ENCODE peak calls at places on chromosomes 3 and 15, in four cellular contexts. Y is ovary, W is transverse colon, R is spleen. M is an unnamed sample.
A peak's percentile ranks its signal among the peaks of the same experiment; 100 is the strongest.

GRCh38 chr3:87041191-87041590 is 50.2 kb upstream of the VGLL3 start:
- DNase-seq in Y (no peak), W (no peak), R (no peak), M (no peak)

GRCh38 chr15:48112242-48112641 is 8.5 kb upstream of the SLC24A5 start:
- DNase-seq in Y (no peak), W (no peak), R (no peak), M (no peak)

GRCh38 chr3:122621112-122621511 is 43.7 kb downstream of the PARP15 start:
- DNase-seq in Y (no peak), W (no peak), R (no peak), M (no peak)

GRCh38 chr3:133914839-133915600 is 19.3 kb upstream of the RAB6B start:
- DNase-seq in Y (no peak), W (no peak), R (no peak), M (no peak)

GRCh38 chr3:44883213-44883955 is 9.0 kb downstream of the TGM4 start:
- DNase-seq in Y (no peak), W (no peak), R (no peak), M (no peak)

GRCh38 chr3:154904328-154904727 is 175.8 kb upstream of the MME start:
- DNase-seq in Y (no peak), W (no peak), R (no peak), M (no peak)

GRCh38 chr3:114453296-114453888 is 159.6 kb downstream of the TIGIT start:
- DNase-seq in Y (no peak), W (no peak), R (no peak), M (no peak)

GRCh38 chr3:128094295-128095151 is 29.1 kb downstream of the RUVBL1 start:
- DNase-seq in Y (no peak), W (no peak), R (no peak), M (no peak)

GRCh38 chr3:105842943-105843342 is 25.9 kb downstream of the CBLB start:
- DNase-seq in Y (no peak), W (no peak), R (no peak), M (no peak)

GRCh38 chr3:14306167-14306566 is 96.2 kb upstream of the SLC6A6 start:
- DNase-seq in Y (no peak), W (no peak), R (no peak), M (no peak)

GRCh38 chr3:142150271-142150670 is 927 bp upstream of the TFDP2 start:
- DNase-seq in Y (no peak), W (no peak), R (no peak), M (no peak)

GRCh38 chr3:45575491-45575923 is 19.0 kb upstream of the LIMD1 start:
- DNase-seq in Y (no peak), W (no peak), R (no peak), M (no peak)

GRCh38 chr3:74393426-74393825 is 221.0 kb downstream of the CNTN3 start:
- DNase-seq in Y (no peak), W (no peak), R (no peak), M (no peak)

GRCh38 chr3:141228385-141228784 is 3.2 kb upstream of the PXYLP1 start:
- DNase-seq in Y (no peak), W (no peak), R (no peak), M (no peak)

GRCh38 chr3:132255041-132255745 is 62.0 kb upstream of the ACP3 start:
- DNase-seq in Y (no peak), W (no peak), R (no peak), M (no peak)

GRCh38 chr3:126961191-126961790 is 21.6 kb upstream of the PLXNA1 start:
- DNase-seq in Y (peak; percentile 69), W (peak; percentile 43), R (peak; percentile 86), M (no peak)

GRCh38 chr3:188431553-188431952 is 277.6 kb downstream of the LPP start:
- DNase-seq in Y (no peak), W (no peak), R (no peak), M (no peak)

GRCh38 chr15:88246666-88247446 is 9.7 kb downstream of the NTRK3 start:
- DNase-seq in Y (peak; percentile 70), W (peak; percentile 67), R (peak; percentile 93), M (peak; percentile 80)

GRCh38 chr3:13215940-13216546 is 142.8 kb upstream of the IQSEC1 start:
- DNase-seq in Y (no peak), W (no peak), R (no peak), M (no peak)

GRCh38 chr15:77821188-77821958 is 188.7 kb upstream of the LINGO1 start:
- DNase-seq in Y (no peak), W (peak; percentile 46), R (no peak), M (peak; percentile 85)

GRCh38 chr15:48556159-48556897 is 89.2 kb downstream of the FBN1 start:
- DNase-seq in Y (no peak), W (no peak), R (no peak), M (no peak)

GRCh38 chr3:49900491-49901153 is 3.1 kb downstream of the MST1R start:
- DNase-seq in Y (no peak), W (peak; percentile 90), R (no peak), M (no peak)

GRCh38 chr15:77657629-77658238 is 25.0 kb upstream of the LINGO1 start:
- DNase-seq in Y (no peak), W (no peak), R (no peak), M (no peak)

GRCh38 chr15:95259513-95259912 is 1028.2 kb downstream of the MCTP2 start:
- DNase-seq in Y (peak; percentile 83), W (peak; percentile 49), R (no peak), M (peak; percentile 49)

GRCh38 chr15:31083394-31083790 is 18.1 kb downstream of the TRPM1 start:
- DNase-seq in Y (no peak), W (peak; percentile 51), R (no peak), M (no peak)

GRCh38 chr15:72339777-72340177 is 19.8 kb upstream of the CELF6 start:
- DNase-seq in Y (no peak), W (no peak), R (no peak), M (peak; percentile 59)

GRCh38 chr3:64131755-64132154 is 93.5 kb downstream of the PRICKLE2 start:
- DNase-seq in Y (no peak), W (no peak), R (no peak), M (no peak)

GRCh38 chr3:159852821-159853505 is 135.7 kb upstream of the IL12A start:
- DNase-seq in Y (peak; percentile 16), W (no peak), R (peak; percentile 81), M (peak; percentile 63)

GRCh38 chr15:36585774-36586173 is 6.3 kb downstream of the CDIN1 start:
- DNase-seq in Y (no peak), W (no peak), R (no peak), M (no peak)

GRCh38 chr3:64440498-64440897 is 215.2 kb upstream of the PRICKLE2 start:
- DNase-seq in Y (peak; percentile 71), W (no peak), R (no peak), M (no peak)

GRCh38 chr3:73029321-73029796 is 32.1 kb upstream of the EBLN2 start:
- DNase-seq in Y (no peak), W (no peak), R (no peak), M (no peak)

GRCh38 chr15:57640935-57641682 is 49.4 kb downstream of the MYZAP start:
- DNase-seq in Y (no peak), W (no peak), R (no peak), M (no peak)

GRCh38 chr15:71921191-71921590 is 110.8 kb downstream of the NR2E3 start:
- DNase-seq in Y (no peak), W (no peak), R (no peak), M (no peak)

GRCh38 chr15:40731034-40731433 is 24.0 kb downstream of the RMDN3 start:
- DNase-seq in Y (no peak), W (no peak), R (no peak), M (no peak)

GRCh38 chr3:16177962-16178627 is 3.6 kb downstream of the GALNT15 start:
- DNase-seq in Y (peak; percentile 88), W (peak; percentile 79), R (peak; percentile 90), M (peak; percentile 89)

GRCh38 chr3:119859728-119860127 is 77.8 kb downstream of the NR1I2 start:
- DNase-seq in Y (no peak), W (no peak), R (no peak), M (no peak)

GRCh38 chr3:119856695-119857094 is 74.8 kb downstream of the NR1I2 start:
- DNase-seq in Y (no peak), W (no peak), R (no peak), M (no peak)

GRCh38 chr3:119858957-119859356 is 77.1 kb downstream of the NR1I2 start:
- DNase-seq in Y (no peak), W (no peak), R (no peak), M (no peak)

GRCh38 chr3:119861681-119862080 is 79.8 kb downstream of the NR1I2 start:
- DNase-seq in Y (no peak), W (no peak), R (no peak), M (no peak)
- H3K27ac ChIP-seq in Y (no peak overlapping the region), W (no peak overlapping the region), R (no peak overlapping the region), M (no peak overlapping the region)

DNA sequence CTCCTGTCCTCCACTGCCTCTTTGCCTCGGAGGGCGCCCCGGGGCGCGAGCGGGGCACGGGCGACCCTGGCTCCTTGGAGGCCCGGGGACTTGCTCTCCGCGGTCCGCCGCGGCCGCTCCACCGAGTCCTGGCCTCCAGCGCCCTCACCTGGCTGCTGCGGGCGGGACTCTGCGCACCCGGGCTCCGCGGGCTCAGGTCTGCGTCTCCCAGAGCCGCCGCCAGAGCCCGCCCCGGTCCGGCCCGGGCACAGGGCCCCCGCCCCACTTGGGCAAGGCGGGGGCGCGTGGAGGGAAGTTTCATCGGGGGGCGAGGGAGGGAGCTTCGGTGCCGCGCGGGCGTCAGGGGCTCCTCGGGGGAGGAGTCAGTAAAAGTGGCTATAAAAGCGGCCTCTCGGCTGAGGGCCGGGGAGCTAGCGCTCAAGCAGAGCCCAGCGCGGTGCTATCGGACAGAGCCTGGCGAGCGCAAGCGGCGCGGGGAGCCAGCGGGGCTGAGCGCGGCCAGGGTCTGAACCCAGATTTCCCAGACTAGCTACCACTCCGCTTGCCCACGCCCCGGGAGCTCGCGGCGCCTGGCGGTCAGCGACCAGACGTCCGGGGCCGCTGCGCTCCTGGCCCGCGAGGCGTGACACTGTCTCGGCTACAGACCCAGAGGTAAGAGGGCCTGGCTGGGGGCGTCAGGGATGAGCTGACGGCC is at the start of gene CEMIP:
- DNase-seq in Y (peak; percentile 74), W (peak; percentile 82), R (peak; percentile 85), M (peak; percentile 83)
- TF ChIP-seq CTCF in Y (peak; percentile 69), W (peak; percentile 70), R (peak; percentile 61), M (peak; percentile 67)

GRCh38 chr15:89797678-89798201 is 16.9 kb downstream of the ANPEP start:
- DNase-seq in Y (no peak), W (no peak), R (peak; percentile 34), M (no peak)

GRCh38 chr15:89799925-89800500 is 14.6 kb downstream of the ANPEP start:
- DNase-seq in Y (no peak), W (no peak), R (no peak), M (no peak)

GRCh38 chr15:89801471-89802205 is 13.0 kb downstream of the ANPEP start:
- DNase-seq in Y (no peak), W (no peak), R (peak; percentile 75), M (no peak)

GRCh38 chr15:89802231-89802928 is 12.3 kb downstream of the ANPEP start:
- DNase-seq in Y (no peak), W (no peak), R (peak; percentile 54), M (no peak)

GRCh38 chr15:89799011-89799924 is 15.4 kb downstream of the ANPEP start:
- DNase-seq in Y (no peak), W (no peak), R (peak; percentile 64), M (no peak)
- H3K4me3 ChIP-seq in Y (no peak overlapping the region), W (no peak overlapping the region), R (no peak overlapping the region), M (no peak overlapping the region)

DNA sequence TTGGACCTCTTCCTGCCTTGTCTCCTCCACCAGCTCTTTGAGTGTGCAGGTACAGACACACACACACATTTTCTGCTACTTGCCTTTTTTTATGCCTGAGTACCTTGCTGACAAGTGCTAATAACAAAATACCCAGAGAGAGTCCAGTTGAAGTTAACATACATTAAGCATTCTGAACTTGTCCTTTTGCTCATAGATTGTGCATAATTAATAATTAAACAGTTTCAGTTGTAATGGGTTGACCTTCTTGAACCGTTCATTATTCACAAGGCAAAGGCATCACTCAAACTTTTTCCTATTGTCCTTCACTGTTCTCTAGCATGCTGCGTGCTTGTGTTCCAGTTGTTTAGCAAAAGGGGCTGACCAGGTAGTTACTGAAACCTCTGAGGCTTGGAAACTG is 59.6 kb upstream of the SKOR1 start:
- DNase-seq in Y (no peak), W (no peak), R (no peak), M (no peak)
- H3K27ac ChIP-seq in Y (no peak overlapping the region), W (no peak overlapping the region), R (no peak overlapping the region), M (no peak overlapping the region)

M was measured in dorsolateral prefrontal cortex.